ENCODE peak calls at places on chromosomes 3 and 15, in four cellular contexts. One of them, this sample, is unnamed.

GRCh38 chr3:133891662-133892389 is 3.9 kb downstream of the RAB6B start:
- DNase-seq in ureter: no peak
- DNase-seq in activated naive CD4-positive, alpha-beta T cell: no peak
- DNase-seq in NCI-H69: no peak
- DNase-seq in this sample: no peak

GRCh38 chr3:2156244-2156847 is 57.7 kb downstream of the CNTN4 start:
- DNase-seq in NCI-H69: peak; percentile 5
- DNase-seq in ureter: no peak
- DNase-seq in activated naive CD4-positive, alpha-beta T cell: no peak
- DNase-seq in this sample: no peak

GRCh38 chr3:158105124-158105709 is 1.0 kb downstream of the SHOX2 start:
- DNase-seq in activated naive CD4-positive, alpha-beta T cell: no peak
- DNase-seq in ureter: no peak
- DNase-seq in NCI-H69: peak; percentile 73
- DNase-seq in this sample: no peak

GRCh38 chr3:36653095-36653494 is 111.3 kb downstream of the DCLK3 start:
- DNase-seq in NCI-H69: no peak
- DNase-seq in activated naive CD4-positive, alpha-beta T cell: no peak
- DNase-seq in ureter: no peak
- DNase-seq in this sample: no peak

GRCh38 chr3:194691481-194692281 is 6.0 kb downstream of the FAM43A start:
- DNase-seq in ureter: no peak
- DNase-seq in NCI-H69: peak; percentile 61
- DNase-seq in activated naive CD4-positive, alpha-beta T cell: no peak
- DNase-seq in this sample: no peak

GRCh38 chr15:41511331-41512077 is 2.1 kb downstream of the LTK start:
- DNase-seq in activated naive CD4-positive, alpha-beta T cell: no peak
- DNase-seq in ureter: no peak
- DNase-seq in NCI-H69: peak; percentile 16
- DNase-seq in this sample: no peak

GRCh38 chr3:187736418-187736871 is 8.8 kb downstream of the BCL6 start:
- DNase-seq in activated naive CD4-positive, alpha-beta T cell: no peak
- DNase-seq in NCI-H69: no peak
- DNase-seq in ureter: no peak
- DNase-seq in this sample: no peak

GRCh38 chr15:29844290-29844903 is 22.1 kb upstream of the TJP1 start:
- DNase-seq in NCI-H69: no peak
- DNase-seq in activated naive CD4-positive, alpha-beta T cell: no peak
- DNase-seq in ureter: no peak
- DNase-seq in this sample: no peak

GRCh38 chr15:22780267-22780666 is 6.2 kb upstream of the NIPA1 start:
- DNase-seq in NCI-H69: no peak
- DNase-seq in ureter: no peak
- DNase-seq in activated naive CD4-positive, alpha-beta T cell: no peak
- DNase-seq in this sample: no peak

GRCh38 chr3:106936337-106936736 is 440.9 kb upstream of the CCDC54 start:
- DNase-seq in ureter: no peak
- DNase-seq in NCI-H69: no peak
- DNase-seq in activated naive CD4-positive, alpha-beta T cell: no peak
- DNase-seq in this sample: no peak

GRCh38 chr3:51434746-51435323 is 43.8 kb downstream of the RBM15B start:
- DNase-seq in activated naive CD4-positive, alpha-beta T cell: no peak
- DNase-seq in ureter: no peak
- DNase-seq in NCI-H69: peak; percentile 42
- DNase-seq in this sample: peak; percentile 17

GRCh38 chr15:44532689-44533088 is 4.3 kb upstream of the EIF3J start:
- DNase-seq in NCI-H69: peak; percentile 17
- DNase-seq in ureter: no peak
- DNase-seq in activated naive CD4-positive, alpha-beta T cell: no peak
- DNase-seq in this sample: no peak

GRCh38 chr3:77885381-77885780 is 845.5 kb downstream of the ROBO2 start:
- DNase-seq in activated naive CD4-positive, alpha-beta T cell: no peak
- DNase-seq in NCI-H69: no peak
- DNase-seq in ureter: no peak
- DNase-seq in this sample: no peak

GRCh38 chr3:124346487-124346886 is 354.6 kb upstream of the ROPN1 start:
- DNase-seq in activated naive CD4-positive, alpha-beta T cell: no peak
- DNase-seq in ureter: no peak
- DNase-seq in NCI-H69: no peak
- DNase-seq in this sample: no peak

GRCh38 chr15:55279746-55280351 is 9.8 kb downstream of the RAB27A start:
- DNase-seq in ureter: no peak
- DNase-seq in activated naive CD4-positive, alpha-beta T cell: no peak
- DNase-seq in NCI-H69: no peak
- DNase-seq in this sample: no peak

GRCh38 chr3:129100274-129100673 is 21.3 kb downstream of the RAB43 start:
- DNase-seq in NCI-H69: no peak
- DNase-seq in activated naive CD4-positive, alpha-beta T cell: no peak
- DNase-seq in ureter: no peak
- DNase-seq in this sample: no peak

GRCh38 chr15:65885668-65886218 is 16.5 kb downstream of the RAB11A start:
- DNase-seq in NCI-H69: no peak
- DNase-seq in ureter: no peak
- DNase-seq in activated naive CD4-positive, alpha-beta T cell: no peak
- DNase-seq in this sample: no peak

GRCh38 chr15:31197497-31198414 is 96.2 kb upstream of the TRPM1 start:
- DNase-seq in ureter: no peak
- DNase-seq in NCI-H69: peak; percentile 59
- DNase-seq in activated naive CD4-positive, alpha-beta T cell: no peak
- DNase-seq in this sample: no peak

GRCh38 chr15:97502038-97502437 is 458.5 kb upstream of the ARRDC4 start:
- DNase-seq in NCI-H69: no peak
- DNase-seq in ureter: no peak
- DNase-seq in activated naive CD4-positive, alpha-beta T cell: no peak
- DNase-seq in this sample: no peak

GRCh38 chr15:68460166-68460565 is 28.2 kb upstream of the ITGA11 start:
- DNase-seq in ureter: no peak
- DNase-seq in activated naive CD4-positive, alpha-beta T cell: no peak
- DNase-seq in NCI-H69: no peak
- DNase-seq in this sample: no peak

GRCh38 chr3:177134811-177135210 is 62.5 kb downstream of the TBL1XR1 start:
- DNase-seq in ureter: no peak
- DNase-seq in activated naive CD4-positive, alpha-beta T cell: no peak
- DNase-seq in NCI-H69: no peak
- DNase-seq in this sample: no peak

GRCh38 chr15:81292516-81293001 is 31.4 kb downstream of the STARD5 start:
- DNase-seq in NCI-H69: no peak
- DNase-seq in ureter: no peak
- DNase-seq in activated naive CD4-positive, alpha-beta T cell: no peak
- DNase-seq in this sample: no peak

GRCh38 chr3:136818191-136818850 is 605 bp upstream of the SLC35G2 start:
- DNase-seq in NCI-H69: peak; percentile 81
- DNase-seq in ureter: peak; percentile 43
- DNase-seq in activated naive CD4-positive, alpha-beta T cell: no peak
- DNase-seq in this sample: no peak

GRCh38 chr3:37295925-37296324 is 121.5 kb upstream of the LRRFIP2 start:
- DNase-seq in ureter: no peak
- DNase-seq in activated naive CD4-positive, alpha-beta T cell: no peak
- DNase-seq in NCI-H69: no peak
- DNase-seq in this sample: no peak